ENCODE peak calls at places on chromosomes 2 and 18, in seven cellular contexts. One of them, this sample, is unnamed.
A peak's percentile ranks its signal among the peaks of the same experiment; 100 is the strongest.

GRCh38 chr18:78924301-78925192 is 55.1 kb upstream of the SALL3 start:
- DNase-seq in OCI-LY7: no peak
- DNase-seq in AG04450: no peak
- DNase-seq in psoas muscle: no peak
- DNase-seq in uterus: no peak
- DNase-seq in stomach: no peak
- DNase-seq in hepatocyte: no peak
- DNase-seq in this sample: no peak

GRCh38 chr18:56460590-56460989 is 177.8 kb downstream of the TXNL1 start:
- DNase-seq in stomach: no peak
- DNase-seq in hepatocyte: no peak
- DNase-seq in psoas muscle: no peak
- DNase-seq in OCI-LY7: no peak
- DNase-seq in AG04450: no peak
- DNase-seq in uterus: no peak
- DNase-seq in this sample: no peak

GRCh38 chr2:230472619-230473018 is 56.6 kb downstream of the SP100 start:
- DNase-seq in OCI-LY7: peak; percentile 32
- DNase-seq in AG04450: no peak
- DNase-seq in hepatocyte: peak; percentile 6
- DNase-seq in psoas muscle: no peak
- DNase-seq in uterus: no peak
- DNase-seq in stomach: no peak
- DNase-seq in this sample: peak; percentile 41

GRCh38 chr2:212392048-212392447 is 146.6 kb downstream of the ERBB4 start:
- DNase-seq in OCI-LY7: no peak
- DNase-seq in AG04450: no peak
- DNase-seq in stomach: no peak
- DNase-seq in hepatocyte: no peak
- DNase-seq in uterus: no peak
- DNase-seq in psoas muscle: no peak
- DNase-seq in this sample: peak; percentile 24

GRCh38 chr2:235054497-235054896 is 102.7 kb downstream of the SH3BP4 start:
- DNase-seq in stomach: peak; percentile 16
- DNase-seq in AG04450: no peak
- DNase-seq in psoas muscle: no peak
- DNase-seq in uterus: no peak
- DNase-seq in OCI-LY7: no peak
- DNase-seq in hepatocyte: no peak
- DNase-seq in this sample: no peak

GRCh38 chr18:40867452-40867851 is 1087.6 kb upstream of the PIK3C3 start:
- DNase-seq in OCI-LY7: no peak
- DNase-seq in psoas muscle: no peak
- DNase-seq in uterus: no peak
- DNase-seq in stomach: no peak
- DNase-seq in hepatocyte: no peak
- DNase-seq in AG04450: peak; percentile 45
- DNase-seq in this sample: peak; percentile 77

GRCh38 chr18:48166336-48166875 is 235.9 kb upstream of the SMAD2 start:
- DNase-seq in AG04450: no peak
- DNase-seq in uterus: no peak
- DNase-seq in psoas muscle: no peak
- DNase-seq in OCI-LY7: no peak
- DNase-seq in hepatocyte: no peak
- DNase-seq in stomach: peak; percentile 19
- DNase-seq in this sample: no peak

GRCh38 chr18:77208969-77209368 is 40.7 kb upstream of the GALR1 start:
- DNase-seq in psoas muscle: no peak
- DNase-seq in stomach: peak; percentile 49
- DNase-seq in hepatocyte: no peak
- DNase-seq in AG04450: no peak
- DNase-seq in uterus: no peak
- DNase-seq in OCI-LY7: peak; percentile 12
- DNase-seq in this sample: peak; percentile 36

GRCh38 chr2:168816369-168816768 is 13.9 kb downstream of the NOSTRIN start:
- DNase-seq in stomach: no peak
- DNase-seq in uterus: no peak
- DNase-seq in hepatocyte: peak; percentile 48
- DNase-seq in psoas muscle: no peak
- DNase-seq in OCI-LY7: no peak
- DNase-seq in AG04450: peak; percentile 53
- DNase-seq in this sample: peak; percentile 12

GRCh38 chr18:67305466-67305865 is 211.1 kb downstream of the DSEL start:
- DNase-seq in OCI-LY7: no peak
- DNase-seq in uterus: no peak
- DNase-seq in AG04450: no peak
- DNase-seq in hepatocyte: no peak
- DNase-seq in stomach: no peak
- DNase-seq in psoas muscle: peak; percentile 26
- DNase-seq in this sample: no peak

GRCh38 chr2:30150786-30151185 is 4.0 kb downstream of the YPEL5 start:
- DNase-seq in AG04450: no peak
- DNase-seq in psoas muscle: no peak
- DNase-seq in OCI-LY7: no peak
- DNase-seq in stomach: no peak
- DNase-seq in uterus: no peak
- DNase-seq in hepatocyte: no peak
- DNase-seq in this sample: no peak

GRCh38 chr18:45802814-45803492 is 22.5 kb upstream of the SIGLEC15 start:
- DNase-seq in stomach: no peak
- DNase-seq in AG04450: peak; percentile 95
- DNase-seq in uterus: no peak
- DNase-seq in OCI-LY7: no peak
- DNase-seq in hepatocyte: peak; percentile 78
- DNase-seq in psoas muscle: no peak
- DNase-seq in this sample: peak; percentile 99

GRCh38 chr2:85504434-85505261 is 34.3 kb upstream of the MAT2A start:
- DNase-seq in stomach: peak; percentile 26
- DNase-seq in hepatocyte: no peak
- DNase-seq in uterus: peak; percentile 33
- DNase-seq in OCI-LY7: no peak
- DNase-seq in psoas muscle: peak; percentile 83
- DNase-seq in AG04450: peak; percentile 71
- DNase-seq in this sample: peak; percentile 95

GRCh38 chr2:241945803-241946202 is 76.3 kb downstream of the RTP5 start:
- DNase-seq in uterus: no peak
- DNase-seq in stomach: no peak
- DNase-seq in hepatocyte: no peak
- DNase-seq in AG04450: no peak
- DNase-seq in psoas muscle: no peak
- DNase-seq in OCI-LY7: no peak
- DNase-seq in this sample: no peak

GRCh38 chr2:241272722-241273551 is 42.5 kb downstream of the HDLBP start:
- DNase-seq in OCI-LY7: no peak
- DNase-seq in uterus: peak; percentile 84
- DNase-seq in AG04450: peak; percentile 20
- DNase-seq in psoas muscle: peak; percentile 80
- DNase-seq in hepatocyte: peak; percentile 84
- DNase-seq in stomach: peak; percentile 74
- DNase-seq in this sample: no peak

GRCh38 chr2:28755411-28755810 is 3.8 kb downstream of the PPP1CB start:
- DNase-seq in hepatocyte: no peak
- DNase-seq in OCI-LY7: no peak
- DNase-seq in stomach: no peak
- DNase-seq in uterus: no peak
- DNase-seq in psoas muscle: no peak
- DNase-seq in AG04450: no peak
- DNase-seq in this sample: no peak

GRCh38 chr18:79589601-79590091 is 90.0 kb upstream of the CTDP1 start:
- DNase-seq in stomach: no peak
- DNase-seq in hepatocyte: no peak
- DNase-seq in AG04450: no peak
- DNase-seq in uterus: no peak
- DNase-seq in psoas muscle: peak; percentile 48
- DNase-seq in OCI-LY7: no peak
- DNase-seq in this sample: no peak

GRCh38 chr2:111671426-111672150 is 212.4 kb downstream of the ANAPC1 start:
- DNase-seq in uterus: peak; percentile 26
- DNase-seq in AG04450: no peak
- DNase-seq in stomach: peak; percentile 62
- DNase-seq in psoas muscle: peak; percentile 71
- DNase-seq in hepatocyte: no peak
- DNase-seq in OCI-LY7: peak; percentile 35
- DNase-seq in this sample: no peak

GRCh38 chr2:12549641-12550040 is 167.1 kb upstream of the TRIB2 start:
- DNase-seq in AG04450: no peak
- DNase-seq in psoas muscle: no peak
- DNase-seq in OCI-LY7: no peak
- DNase-seq in hepatocyte: no peak
- DNase-seq in stomach: no peak
- DNase-seq in uterus: no peak
- DNase-seq in this sample: no peak

GRCh38 chr2:1593371-1594205 is 150.7 kb downstream of the PXDN start:
- DNase-seq in hepatocyte: peak; percentile 44
- DNase-seq in psoas muscle: peak; percentile 66
- DNase-seq in AG04450: peak; percentile 65
- DNase-seq in stomach: no peak
- DNase-seq in OCI-LY7: no peak
- DNase-seq in uterus: no peak
- DNase-seq in this sample: peak; percentile 43

GRCh38 chr2:96427917-96428316 is 77.2 kb downstream of the NEURL3 start:
- DNase-seq in OCI-LY7: no peak
- DNase-seq in psoas muscle: no peak
- DNase-seq in stomach: no peak
- DNase-seq in hepatocyte: peak; percentile 51
- DNase-seq in AG04450: no peak
- DNase-seq in uterus: no peak
- DNase-seq in this sample: peak; percentile 98

GRCh38 chr18:66046025-66046602 is 295.3 kb downstream of the CDH7 start:
- DNase-seq in hepatocyte: peak; percentile 34
- DNase-seq in uterus: no peak
- DNase-seq in psoas muscle: no peak
- DNase-seq in OCI-LY7: no peak
- DNase-seq in AG04450: no peak
- DNase-seq in stomach: no peak
- DNase-seq in this sample: no peak
- H3K27ac ChIP-seq in hepatocyte: no peak overlapping the region
- H3K27ac ChIP-seq in uterus: no peak overlapping the region
- H3K27ac ChIP-seq in psoas muscle: no peak overlapping the region
- H3K27ac ChIP-seq in OCI-LY7: no peak overlapping the region
- H3K27ac ChIP-seq in AG04450: no peak overlapping the region
- H3K27ac ChIP-seq in stomach: no peak overlapping the region
- H3K27ac ChIP-seq in this sample: no peak overlapping the region

GRCh38 chr2:226978300-226978699 is 142.4 kb downstream of the RHBDD1 start:
- DNase-seq in OCI-LY7: no peak
- DNase-seq in uterus: no peak
- DNase-seq in psoas muscle: no peak
- DNase-seq in AG04450: no peak
- DNase-seq in hepatocyte: no peak
- DNase-seq in stomach: no peak
- DNase-seq in this sample: no peak
- H3K27ac ChIP-seq in OCI-LY7: no peak overlapping the region
- H3K27ac ChIP-seq in uterus: no peak overlapping the region
- H3K27ac ChIP-seq in psoas muscle: no peak overlapping the region
- H3K27ac ChIP-seq in AG04450: no peak overlapping the region
- H3K27ac ChIP-seq in hepatocyte: peak overlapping the region; percentile 25
- H3K27ac ChIP-seq in stomach: no peak overlapping the region
- H3K27ac ChIP-seq in this sample: no peak overlapping the region

GRCh38 chr18:24989760-24990547 is 362.0 kb downstream of the ZNF521 start:
- DNase-seq in uterus: no peak
- DNase-seq in OCI-LY7: no peak
- DNase-seq in hepatocyte: no peak
- DNase-seq in psoas muscle: no peak
- DNase-seq in stomach: no peak
- DNase-seq in AG04450: no peak
- DNase-seq in this sample: no peak

GRCh38 chr18:24991220-24991575 is 360.8 kb downstream of the ZNF521 start:
- DNase-seq in AG04450: no peak
- DNase-seq in stomach: no peak
- DNase-seq in psoas muscle: peak; percentile 60
- DNase-seq in OCI-LY7: no peak
- DNase-seq in hepatocyte: no peak
- DNase-seq in uterus: peak; percentile 65
- DNase-seq in this sample: no peak

GRCh38 chr18:24991661-24992060 is 360.3 kb downstream of the ZNF521 start:
- DNase-seq in uterus: no peak
- DNase-seq in hepatocyte: no peak
- DNase-seq in AG04450: no peak
- DNase-seq in stomach: no peak
- DNase-seq in OCI-LY7: no peak
- DNase-seq in psoas muscle: no peak
- DNase-seq in this sample: no peak

GRCh38 chr18:24992491-24992890 is 359.5 kb downstream of the ZNF521 start:
- DNase-seq in psoas muscle: no peak
- DNase-seq in stomach: no peak
- DNase-seq in uterus: no peak
- DNase-seq in hepatocyte: no peak
- DNase-seq in AG04450: no peak
- DNase-seq in OCI-LY7: no peak
- DNase-seq in this sample: no peak

DNA sequence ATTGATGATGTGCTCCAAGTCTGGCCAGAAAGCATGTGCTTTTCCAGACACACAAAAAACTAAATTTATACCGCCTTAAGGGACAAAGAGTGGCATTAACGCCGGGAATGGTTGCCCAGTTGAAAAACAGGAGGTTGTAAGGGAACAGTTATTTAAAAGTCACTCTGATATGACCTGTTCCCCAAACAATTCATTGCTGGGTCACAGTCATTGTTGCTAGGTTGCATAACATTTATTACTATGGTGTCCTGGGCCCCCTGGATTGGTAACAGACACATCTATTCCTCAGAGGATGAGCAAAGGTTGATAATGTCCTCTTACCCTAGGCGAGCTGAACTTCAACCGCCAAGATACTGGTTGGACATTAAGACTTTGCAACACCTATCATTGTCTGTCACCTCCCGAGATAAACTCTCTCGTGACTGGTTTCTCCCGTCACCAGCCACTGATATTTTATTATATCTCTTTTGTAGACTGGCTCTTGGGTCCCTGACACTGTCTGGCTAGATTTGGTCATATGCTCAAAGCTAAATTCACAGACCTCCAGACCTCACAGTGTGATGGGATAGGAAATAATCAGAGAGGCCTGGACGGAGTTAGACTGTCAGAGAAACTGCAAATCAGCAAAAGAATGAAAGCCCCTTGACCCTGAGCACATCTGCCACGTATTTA is 361.3 kb downstream of the ZNF521 start:
- DNase-seq in stomach: no peak
- DNase-seq in uterus: no peak
- DNase-seq in AG04450: no peak
- DNase-seq in hepatocyte: no peak
- DNase-seq in psoas muscle: no peak
- DNase-seq in OCI-LY7: no peak
- DNase-seq in this sample: no peak
- H3K27ac ChIP-seq in stomach: no peak overlapping the region
- H3K27ac ChIP-seq in uterus: peak overlapping the region; percentile 68
- H3K27ac ChIP-seq in AG04450: no peak overlapping the region
- H3K27ac ChIP-seq in hepatocyte: no peak overlapping the region
- H3K27ac ChIP-seq in psoas muscle: peak overlapping the region; percentile 60
- H3K27ac ChIP-seq in OCI-LY7: no peak overlapping the region
- H3K27ac ChIP-seq in this sample: no peak overlapping the region

GRCh38 chr2:217360781-217361485 is 501.1 kb upstream of the TNP1 start:
- DNase-seq in stomach: no peak
- DNase-seq in psoas muscle: peak; percentile 56
- DNase-seq in hepatocyte: peak; percentile 39
- DNase-seq in AG04450: peak; percentile 65
- DNase-seq in OCI-LY7: no peak
- DNase-seq in uterus: peak; percentile 43
- DNase-seq in this sample: no peak
- H3K27ac ChIP-seq in stomach: peak overlapping the region; percentile 72
- H3K27ac ChIP-seq in psoas muscle: peak overlapping the region; percentile 19
- H3K27ac ChIP-seq in hepatocyte: peak overlapping the region; percentile 37
- H3K27ac ChIP-seq in AG04450: peak overlapping the region; percentile 41
- H3K27ac ChIP-seq in OCI-LY7: no peak overlapping the region
- H3K27ac ChIP-seq in uterus: peak overlapping the region; percentile 77
- H3K27ac ChIP-seq in this sample: no peak overlapping the region

GRCh38 chr2:99708231-99708630 is 218.4 kb upstream of the REV1 start:
- DNase-seq in stomach: no peak
- DNase-seq in AG04450: no peak
- DNase-seq in hepatocyte: no peak
- DNase-seq in psoas muscle: peak; percentile 65
- DNase-seq in OCI-LY7: peak; percentile 31
- DNase-seq in uterus: peak; percentile 33
- DNase-seq in this sample: no peak
- H3K27ac ChIP-seq in stomach: no peak overlapping the region
- H3K27ac ChIP-seq in AG04450: no peak overlapping the region
- H3K27ac ChIP-seq in hepatocyte: no peak overlapping the region
- H3K27ac ChIP-seq in psoas muscle: no peak overlapping the region
- H3K27ac ChIP-seq in OCI-LY7: peak overlapping the region; percentile 16
- H3K27ac ChIP-seq in uterus: peak overlapping the region; percentile 36
- H3K27ac ChIP-seq in this sample: no peak overlapping the region